ENCODE peak calls at places on chromosome 5, in six cellular contexts. Z, J, G, T, I and D are unnamed samples.

GRCh38 chr5:101102506-101102905 is 199.4 kb upstream of the ST8SIA4 start:
- DNase-seq in J (peak; percentile 21), Z (no peak), G (no peak), T (no peak), I (no peak), D (no peak)

GRCh38 chr5:142181096-142181495 is 72.5 kb downstream of the NDFIP1 start:
- DNase-seq in T (no peak), Z (no peak), J (no peak), I (no peak), G (no peak), D (no peak)

GRCh38 chr5:151022511-151023018 is 2.2 kb downstream of the GPX3 start:
- DNase-seq in G (no peak), Z (no peak), J (no peak), T (no peak), I (no peak), D (no peak)

GRCh38 chr5:35012796-35013195 is 35.0 kb downstream of the AGXT2 start:
- DNase-seq in T (peak; percentile 61), G (no peak), I (no peak), J (no peak), Z (no peak), D (no peak)

GRCh38 chr5:160959804-160960203 is 107.8 kb upstream of the ATP10B start:
- DNase-seq in I (no peak), T (peak; percentile 87), G (no peak), J (no peak), Z (peak; percentile 93), D (peak; percentile 89)

GRCh38 chr5:138824516-138824915 is 50.6 kb downstream of the LRRTM2 start:
- DNase-seq in I (no peak), Z (no peak), G (peak; percentile 30), T (no peak), J (no peak), D (no peak)

GRCh38 chr5:110807174-110807573 is 68.4 kb downstream of the SLC25A46 start:
- DNase-seq in I (no peak), G (no peak), Z (no peak), T (no peak), J (no peak), D (peak; percentile 7)

GRCh38 chr5:52708463-52708862 is 79.3 kb upstream of the ITGA1 start:
- DNase-seq in Z (no peak), G (no peak), I (no peak), T (no peak), J (no peak), D (no peak)

GRCh38 chr5:150647275-150648251 is 7.1 kb downstream of the SYNPO start:
- DNase-seq in T (no peak), G (no peak), I (peak; percentile 79), Z (no peak), J (no peak), D (peak; percentile 47)

GRCh38 chr5:52560366-52560765 is 227.3 kb upstream of the ITGA1 start:
- DNase-seq in I (no peak), G (no peak), J (no peak), T (no peak), Z (no peak), D (no peak)

GRCh38 chr5:108726446-108727091 is 21.1 kb upstream of the FER start:
- DNase-seq in Z (no peak), T (no peak), J (no peak), I (no peak), G (no peak), D (no peak)

GRCh38 chr5:1028481-1029269 is 20.1 kb downstream of the NKD2 start:
- DNase-seq in J (no peak), Z (no peak), T (no peak), G (no peak), I (no peak), D (no peak)

GRCh38 chr5:147223951-147224791 is 10.7 kb upstream of the STK32A start:
- DNase-seq in Z (no peak), G (peak; percentile 20), T (peak; percentile 41), I (peak; percentile 49), J (peak; percentile 27), D (peak; percentile 38)

GRCh38 chr5:58582004-58582403 is 871 bp upstream of the RAB3C start:
- DNase-seq in T (no peak), J (no peak), G (no peak), I (no peak), Z (no peak), D (peak; percentile 57)

GRCh38 chr5:112228672-112229071 is 190.4 kb downstream of the EPB41L4A start:
- DNase-seq in I (peak; percentile 32), Z (peak; percentile 92), T (peak; percentile 95), J (peak; percentile 73), G (peak; percentile 35), D (peak; percentile 92)

GRCh38 chr5:126544087-126544740 is 50.8 kb downstream of the ALDH7A1 start:
- DNase-seq in Z (no peak), J (peak; percentile 46), G (peak; percentile 58), I (no peak), T (no peak), D (no peak)

GRCh38 chr5:14016549-14016948 is 72.1 kb upstream of the DNAH5 start:
- DNase-seq in T (no peak), Z (no peak), J (no peak), I (no peak), G (no peak), D (no peak)

GRCh38 chr5:55850839-55851674 is at the start of gene IL31RA:
- DNase-seq in G (peak; percentile 79), I (no peak), J (peak; percentile 39), T (no peak), Z (no peak), D (no peak)

GRCh38 chr5:159224471-159224870 is 15.1 kb upstream of the RNF145 start:
- DNase-seq in I (no peak), Z (no peak), T (no peak), G (no peak), J (no peak), D (no peak)

GRCh38 chr5:74017786-74018211 is 391.8 kb downstream of the ARHGEF28 start:
- DNase-seq in Z (peak; percentile 93), I (no peak), G (peak; percentile 56), J (no peak), T (no peak), D (no peak)

GRCh38 chr5:91946870-91947269 is 563.8 kb upstream of the ARRDC3 start:
- DNase-seq in J (no peak), Z (no peak), G (no peak), T (no peak), I (no peak), D (no peak)

GRCh38 chr5:114148253-114148652 is 213.6 kb upstream of the KCNN2 start:
- DNase-seq in T (no peak), G (no peak), I (no peak), Z (no peak), J (no peak), D (peak; percentile 67)

GRCh38 chr5:154129013-154129412 is 61.5 kb upstream of the GALNT10 start:
- DNase-seq in G (no peak), T (no peak), J (no peak), Z (no peak), I (no peak), D (no peak)

GRCh38 chr5:32810812-32811211 is 99.7 kb downstream of the NPR3 start:
- DNase-seq in G (peak; percentile 73), I (no peak), T (no peak), J (no peak), Z (no peak), D (peak; percentile 26)

GRCh38 chr5:135313405-135313804 is 85.6 kb downstream of the MACROH2A1 start:
- DNase-seq in T (peak; percentile 7), G (no peak), J (no peak), I (no peak), Z (peak; percentile 51), D (no peak)
- H3K4me3 ChIP-seq in T (no peak overlapping the region), G (no peak overlapping the region), J (no peak overlapping the region), I (no peak overlapping the region), Z (no peak overlapping the region), D (no peak overlapping the region)

GRCh38 chr5:89816038-89816437 is 593.5 kb downstream of the CETN3 start:
- DNase-seq in I (no peak), Z (no peak), G (no peak), T (no peak), J (no peak), D (no peak)
- H3K27ac ChIP-seq in I (no peak overlapping the region), Z (no peak overlapping the region), G (no peak overlapping the region), T (no peak overlapping the region), J (no peak overlapping the region), D (no peak overlapping the region)

GRCh38 chr5:173513521-173513991 is 102.9 kb downstream of the BOD1 start:
- DNase-seq in T (no peak), J (no peak), G (peak; percentile 60), I (no peak), Z (no peak), D (no peak)
- TF ChIP-seq CTCF in T (no peak), J (no peak), G (peak; percentile 42), I (no peak), Z (no peak), D (no peak)

DNA sequence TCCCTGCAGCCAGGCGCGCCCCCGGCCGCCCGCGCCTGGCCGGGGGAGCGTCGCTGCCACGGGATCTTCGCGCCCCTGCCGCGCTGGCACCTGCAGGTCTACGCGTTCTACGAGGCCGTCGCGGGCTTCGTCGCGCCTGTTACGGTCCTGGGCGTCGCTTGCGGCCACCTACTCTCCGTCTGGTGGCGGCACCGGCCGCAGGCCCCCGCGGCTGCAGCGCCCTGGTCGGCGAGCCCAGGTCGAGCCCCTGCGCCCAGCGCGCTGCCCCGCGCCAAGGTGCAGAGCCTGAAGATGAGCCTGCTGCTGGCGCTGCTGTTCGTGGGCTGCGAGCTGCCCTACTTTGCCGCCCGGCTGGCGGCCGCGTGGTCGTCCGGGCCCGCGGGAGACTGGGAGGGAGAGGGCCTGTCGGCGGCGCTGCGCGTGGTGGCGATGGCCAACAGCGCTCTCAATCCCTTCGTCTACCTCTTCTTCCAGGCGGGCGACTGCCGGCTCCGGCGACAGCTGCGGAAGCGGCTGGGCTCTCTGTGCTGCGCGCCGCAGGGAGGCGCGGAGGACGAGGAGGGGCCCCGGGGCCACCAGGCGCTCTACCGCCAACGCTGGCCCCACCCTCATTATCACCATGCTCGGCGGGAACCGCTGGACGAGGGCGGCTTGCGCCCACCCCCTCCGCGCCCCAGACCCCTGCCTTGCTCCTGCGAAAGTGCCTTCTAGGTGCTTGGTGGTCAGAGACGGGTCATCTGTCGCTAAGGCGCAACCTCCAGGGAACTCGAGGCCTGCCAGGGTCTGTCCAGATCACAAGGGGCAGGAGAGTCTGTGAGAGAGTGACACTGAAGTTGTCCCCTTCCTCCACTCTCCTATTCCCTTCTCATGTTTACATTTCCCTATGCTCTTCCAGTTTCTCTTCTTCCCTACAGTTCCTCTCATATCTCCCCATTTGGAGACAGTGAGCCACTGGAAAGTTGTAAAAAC is 1.3 kb downstream of the GPR150 start:
- DNase-seq in Z (no peak), I (no peak), J (peak; percentile 16), G (no peak), T (no peak), D (peak; percentile 68)
- H3K4me3 ChIP-seq in Z (peak overlapping the region; percentile 30), I (peak overlapping the region; percentile 43), J (peak overlapping the region; percentile 56), G (peak overlapping the region; percentile 64), T (peak overlapping the region; percentile 42), D (peak overlapping the region; percentile 58)

DNA sequence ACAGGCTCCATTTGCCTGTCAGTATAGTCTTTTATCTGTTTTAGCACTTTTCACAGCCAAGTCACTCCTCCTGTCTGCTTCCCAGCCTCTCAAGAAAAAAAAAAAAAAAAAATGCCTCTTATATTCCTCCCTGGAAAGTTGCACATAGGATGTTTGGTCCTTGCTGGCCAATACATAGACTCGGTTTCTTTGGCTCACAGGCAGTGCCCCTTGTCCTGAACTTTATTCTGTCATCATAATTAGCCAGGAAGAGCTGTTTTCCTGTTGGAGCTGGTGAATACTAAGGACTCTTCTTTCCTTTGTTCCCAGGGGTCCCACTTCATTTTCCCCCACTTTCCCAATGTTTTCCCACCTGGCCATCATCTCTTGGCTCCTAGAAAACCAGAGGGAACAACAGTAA is 191.2 kb downstream of the NR3C1 start:
- DNase-seq in Z (no peak), G (no peak), T (no peak), I (no peak), J (no peak), D (no peak)
- H3K27ac ChIP-seq in Z (no peak overlapping the region), G (no peak overlapping the region), T (no peak overlapping the region), I (no peak overlapping the region), J (no peak overlapping the region), D (no peak overlapping the region)